ENCODE peak calls at places on chromosomes 3 and 15, in seven cellular contexts. One of them, this sample, is unnamed.

GRCh38 chr3:69012836-69013255 is 638 bp downstream of the EOGT start:
- DNase-seq in H1: no peak
- DNase-seq in HCT116: no peak
- DNase-seq in GM12878: no peak
- DNase-seq in K562: peak
- DNase-seq in SK-N-SH: peak
- DNase-seq in HepG2: peak
- DNase-seq in this sample: peak

GRCh38 chr3:176514297-176514696 is 683.0 kb downstream of the TBL1XR1 start:
- DNase-seq in H1: peak
- DNase-seq in HCT116: peak
- DNase-seq in GM12878: no peak
- DNase-seq in K562: peak
- DNase-seq in SK-N-SH: no peak
- DNase-seq in HepG2: peak
- DNase-seq in this sample: peak

GRCh38 chr3:107699682-107700081 is 176.9 kb downstream of the BBX start:
- DNase-seq in H1: no peak
- DNase-seq in HCT116: no peak
- DNase-seq in GM12878: no peak
- DNase-seq in K562: no peak
- DNase-seq in SK-N-SH: no peak
- DNase-seq in HepG2: no peak
- DNase-seq in this sample: no peak

GRCh38 chr3:151581046-151581445 is 120.2 kb upstream of the IGSF10 start:
- DNase-seq in H1: no peak
- DNase-seq in HCT116: no peak
- DNase-seq in GM12878: no peak
- DNase-seq in K562: no peak
- DNase-seq in SK-N-SH: no peak
- DNase-seq in HepG2: no peak
- DNase-seq in this sample: no peak

GRCh38 chr15:92900712-92901052 is 558 bp downstream of the CHD2 start:
- DNase-seq in H1: no peak
- DNase-seq in HCT116: no peak
- DNase-seq in GM12878: no peak
- DNase-seq in K562: no peak
- DNase-seq in SK-N-SH: no peak
- DNase-seq in HepG2: no peak
- DNase-seq in this sample: no peak

GRCh38 chr3:25834346-25834745 is 44.5 kb downstream of the OXSM start:
- DNase-seq in H1: no peak
- DNase-seq in HCT116: no peak
- DNase-seq in GM12878: no peak
- DNase-seq in K562: no peak
- DNase-seq in SK-N-SH: no peak
- DNase-seq in HepG2: no peak
- DNase-seq in this sample: no peak

GRCh38 chr15:52082197-52083036 is 30.2 kb downstream of the BCL2L10 start:
- DNase-seq in H1: no peak
- DNase-seq in HCT116: no peak
- DNase-seq in GM12878: peak
- DNase-seq in K562: no peak
- DNase-seq in SK-N-SH: no peak
- DNase-seq in HepG2: no peak
- DNase-seq in this sample: no peak

GRCh38 chr3:26437678-26438077 is 184.9 kb upstream of the LRRC3B start:
- DNase-seq in H1: no peak
- DNase-seq in HCT116: no peak
- DNase-seq in GM12878: no peak
- DNase-seq in K562: no peak
- DNase-seq in SK-N-SH: no peak
- DNase-seq in HepG2: no peak
- DNase-seq in this sample: peak

GRCh38 chr15:36126194-36126593 is 453.2 kb upstream of the CDIN1 start:
- DNase-seq in H1: no peak
- DNase-seq in HCT116: no peak
- DNase-seq in GM12878: no peak
- DNase-seq in K562: no peak
- DNase-seq in SK-N-SH: no peak
- DNase-seq in HepG2: no peak
- DNase-seq in this sample: no peak

GRCh38 chr3:144771401-144771870 is 799.8 kb downstream of the DIPK2A start:
- DNase-seq in H1: no peak
- DNase-seq in HCT116: no peak
- DNase-seq in GM12878: no peak
- DNase-seq in K562: no peak
- DNase-seq in SK-N-SH: no peak
- DNase-seq in HepG2: no peak
- DNase-seq in this sample: no peak

GRCh38 chr3:196280689-196281463 is 6.7 kb downstream of the PCYT1A start:
- DNase-seq in H1: no peak
- DNase-seq in HCT116: no peak
- DNase-seq in GM12878: no peak
- DNase-seq in K562: no peak
- DNase-seq in SK-N-SH: no peak
- DNase-seq in HepG2: no peak
- DNase-seq in this sample: no peak

GRCh38 chr3:36743821-36744220 is 20.5 kb downstream of the DCLK3 start:
- DNase-seq in H1: no peak
- DNase-seq in HCT116: no peak
- DNase-seq in GM12878: no peak
- DNase-seq in K562: no peak
- DNase-seq in SK-N-SH: no peak
- DNase-seq in HepG2: no peak
- DNase-seq in this sample: no peak

GRCh38 chr15:83565553-83566159 is 88.3 kb upstream of the ADAMTSL3 start:
- DNase-seq in H1: no peak
- DNase-seq in HCT116: peak
- DNase-seq in GM12878: no peak
- DNase-seq in K562: peak
- DNase-seq in SK-N-SH: peak
- DNase-seq in HepG2: peak
- DNase-seq in this sample: peak

GRCh38 chr3:127162947-127163645 is 29.8 kb upstream of the PRR23E start:
- DNase-seq in H1: no peak
- DNase-seq in HCT116: no peak
- DNase-seq in GM12878: no peak
- DNase-seq in K562: peak
- DNase-seq in SK-N-SH: no peak
- DNase-seq in HepG2: no peak
- DNase-seq in this sample: no peak

GRCh38 chr3:151895881-151896661 is 22.6 kb downstream of the SUCNR1 start:
- DNase-seq in H1: no peak
- DNase-seq in HCT116: no peak
- DNase-seq in GM12878: no peak
- DNase-seq in K562: no peak
- DNase-seq in SK-N-SH: no peak
- DNase-seq in HepG2: no peak
- DNase-seq in this sample: no peak

GRCh38 chr3:176650478-176650877 is 546.8 kb downstream of the TBL1XR1 start:
- DNase-seq in H1: no peak
- DNase-seq in HCT116: no peak
- DNase-seq in GM12878: no peak
- DNase-seq in K562: peak
- DNase-seq in SK-N-SH: no peak
- DNase-seq in HepG2: no peak
- DNase-seq in this sample: peak

GRCh38 chr3:58206406-58207011 is 4.3 kb downstream of the DNASE1L3 start:
- DNase-seq in H1: no peak
- DNase-seq in HCT116: no peak
- DNase-seq in GM12878: no peak
- DNase-seq in K562: peak
- DNase-seq in SK-N-SH: no peak
- DNase-seq in HepG2: peak
- DNase-seq in this sample: no peak

DNA sequence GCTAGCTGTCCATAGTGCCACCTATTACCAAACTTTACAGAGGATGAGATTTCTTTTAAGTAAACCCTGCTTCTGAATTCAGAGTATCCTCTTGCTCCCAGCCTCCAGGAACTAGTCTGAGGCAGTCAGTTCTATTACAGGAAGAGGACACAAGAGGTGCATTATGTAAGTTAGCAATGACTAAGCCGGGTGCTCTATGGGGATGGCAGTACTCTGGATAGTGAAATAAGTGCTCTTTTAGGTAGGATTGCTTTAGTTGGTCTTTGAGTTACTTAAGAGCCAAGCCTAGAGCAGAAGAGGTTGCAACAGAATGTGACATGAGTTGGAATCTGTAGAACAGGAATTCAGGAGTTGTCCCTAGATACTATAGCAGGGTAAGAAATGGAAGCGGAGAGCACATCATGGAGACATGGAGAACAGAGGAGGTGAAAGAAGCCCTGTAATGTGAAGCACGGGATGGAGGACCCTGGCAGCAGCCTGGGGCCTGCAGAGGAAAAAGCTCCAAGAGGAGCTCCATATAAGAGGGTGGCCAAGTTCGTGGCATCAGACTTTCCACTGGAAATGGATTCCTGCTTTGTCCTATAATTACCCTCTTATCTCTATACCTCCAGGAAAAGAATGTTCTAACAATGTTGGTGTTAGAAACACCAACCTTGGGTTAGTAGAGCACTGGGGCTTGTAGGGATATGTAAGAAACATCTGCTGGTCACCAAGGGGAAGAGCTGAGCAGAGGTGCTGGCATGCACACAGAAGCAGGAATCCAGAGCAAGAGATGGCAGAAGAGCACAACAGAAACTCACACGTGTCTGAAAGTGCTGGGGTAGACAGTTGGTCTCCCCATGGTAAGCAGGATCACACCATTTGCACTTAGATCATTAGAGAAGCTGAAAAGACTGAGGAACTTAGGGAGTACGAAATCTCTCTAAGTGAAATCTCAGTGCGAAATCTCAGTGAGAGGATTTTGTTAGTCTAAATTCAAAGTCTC is 851.1 kb downstream of the FHIT start:
- DNase-seq in H1: no peak
- DNase-seq in HCT116: no peak
- DNase-seq in GM12878: no peak
- DNase-seq in K562: no peak
- DNase-seq in SK-N-SH: no peak
- DNase-seq in HepG2: no peak
- DNase-seq in this sample: no peak
- TF ChIP-seq JUND in H1: no peak
- TF ChIP-seq JUND in HCT116: no peak
- TF ChIP-seq JUND in GM12878: no peak
- TF ChIP-seq JUND in K562: no peak
- TF ChIP-seq JUND in SK-N-SH: no peak
- TF ChIP-seq JUND in HepG2: no peak
- TF ChIP-seq JUND in this sample: no peak

DNA sequence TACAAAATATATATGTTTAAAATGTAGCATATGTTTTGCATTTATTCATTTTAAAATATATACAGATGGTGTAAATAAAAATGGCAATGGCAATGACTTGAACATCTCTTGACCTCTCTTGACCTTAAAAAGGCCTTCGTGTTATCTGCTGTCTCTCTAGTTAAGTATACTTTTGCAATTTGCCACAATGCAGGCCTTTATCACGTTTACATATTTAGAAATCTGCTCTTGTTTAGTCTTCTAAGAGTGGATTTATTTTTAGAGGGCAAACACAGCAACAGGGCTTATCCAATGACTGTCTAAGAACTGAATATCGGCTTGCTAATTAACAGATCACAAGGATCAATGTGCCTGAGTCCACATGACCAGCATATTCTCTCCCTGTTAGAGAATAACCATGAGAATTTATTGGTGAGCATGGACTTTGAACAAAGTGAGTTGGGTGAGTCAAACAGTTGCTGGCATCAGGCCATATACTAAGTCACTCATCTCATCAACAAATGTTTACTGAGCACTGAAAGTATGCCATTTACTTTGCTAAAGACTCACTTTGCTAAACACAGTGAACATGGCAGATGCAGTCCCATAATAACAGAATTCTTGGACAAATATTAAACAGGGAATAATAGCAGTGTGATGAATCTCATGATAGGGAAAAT is 48.2 kb downstream of the MDFIC2 start:
- DNase-seq in H1: no peak
- DNase-seq in HCT116: no peak
- DNase-seq in GM12878: no peak
- DNase-seq in K562: no peak
- DNase-seq in SK-N-SH: no peak
- DNase-seq in HepG2: peak
- DNase-seq in this sample: no peak
- TF ChIP-seq JUND in H1: no peak
- TF ChIP-seq JUND in HCT116: no peak
- TF ChIP-seq JUND in GM12878: no peak
- TF ChIP-seq JUND in K562: no peak
- TF ChIP-seq JUND in SK-N-SH: no peak
- TF ChIP-seq JUND in HepG2: no peak
- TF ChIP-seq JUND in this sample: no peak

GRCh38 chr3:179292440-179292839 is 30.4 kb upstream of the ZNF639 start:
- DNase-seq in H1: no peak
- DNase-seq in HCT116: no peak
- DNase-seq in GM12878: no peak
- DNase-seq in K562: no peak
- DNase-seq in SK-N-SH: no peak
- DNase-seq in HepG2: peak
- DNase-seq in this sample: no peak
- TF ChIP-seq JUND in H1: no peak
- TF ChIP-seq JUND in HCT116: no peak
- TF ChIP-seq JUND in GM12878: no peak
- TF ChIP-seq JUND in K562: no peak
- TF ChIP-seq JUND in SK-N-SH: no peak
- TF ChIP-seq JUND in HepG2: no peak
- TF ChIP-seq JUND in this sample: no peak

GRCh38 chr3:48372862-48373435 is 930 bp downstream of the FBXW12 start:
- DNase-seq in H1: no peak
- DNase-seq in HCT116: no peak
- DNase-seq in GM12878: no peak
- DNase-seq in K562: no peak
- DNase-seq in SK-N-SH: peak
- DNase-seq in HepG2: peak
- DNase-seq in this sample: no peak
- TF ChIP-seq JUND in H1: no peak
- TF ChIP-seq JUND in HCT116: no peak
- TF ChIP-seq JUND in GM12878: no peak
- TF ChIP-seq JUND in K562: no peak
- TF ChIP-seq JUND in SK-N-SH: no peak
- TF ChIP-seq JUND in HepG2: no peak
- TF ChIP-seq JUND in this sample: no peak

DNA sequence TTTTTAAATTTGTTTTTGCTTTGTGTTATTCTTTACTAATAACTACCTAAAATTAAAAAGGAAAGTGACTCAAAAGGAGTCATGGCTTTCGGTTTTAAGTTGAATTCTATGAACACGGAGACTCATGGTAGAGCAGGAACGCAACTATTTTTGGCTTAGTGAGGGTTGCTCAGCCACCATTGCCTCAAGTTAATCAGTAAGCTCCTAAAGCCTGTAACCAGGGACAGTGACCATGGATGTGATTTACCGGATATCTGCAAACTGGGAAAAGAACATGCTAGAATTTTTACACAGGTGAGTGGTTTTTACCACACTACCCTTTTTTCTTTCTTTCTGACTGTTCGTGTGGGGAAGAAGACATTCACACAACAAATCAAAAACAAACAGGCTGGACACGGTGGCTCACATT is 11.8 kb downstream of the SLC12A8 start:
- DNase-seq in H1: no peak
- DNase-seq in HCT116: no peak
- DNase-seq in GM12878: peak
- DNase-seq in K562: no peak
- DNase-seq in SK-N-SH: no peak
- DNase-seq in HepG2: peak
- DNase-seq in this sample: no peak
- TF ChIP-seq JUND in H1: no peak
- TF ChIP-seq JUND in HCT116: no peak
- TF ChIP-seq JUND in GM12878: peak
- TF ChIP-seq JUND in K562: no peak
- TF ChIP-seq JUND in SK-N-SH: no peak
- TF ChIP-seq JUND in HepG2: no peak
- TF ChIP-seq JUND in this sample: no peak

This sample was measured in T47D.